ENCODE peak calls at places on chromosomes 2 and 18, in six cellular contexts. One of them, this sample, is unnamed. For H3K9me3, the result is how much of the 10 kb centered on the place peaks cover.

GRCh38 chr2:108980076-108980475 is 8.9 kb downstream of the EDAR start:
- DNase-seq in thoracic aorta: no peak
- DNase-seq in psoas muscle: no peak
- DNase-seq in stomach: no peak
- DNase-seq in IMR-90: no peak
- DNase-seq in ascending aorta: no peak
- DNase-seq in this sample: no peak

GRCh38 chr2:109373791-109374547 is 239.8 kb downstream of the SEPTIN10 start:
- DNase-seq in thoracic aorta: no peak
- DNase-seq in psoas muscle: no peak
- DNase-seq in stomach: peak
- DNase-seq in IMR-90: no peak
- DNase-seq in ascending aorta: peak
- DNase-seq in this sample: no peak

GRCh38 chr2:210671065-210671464 is 114.7 kb downstream of the CPS1 start:
- DNase-seq in thoracic aorta: no peak
- DNase-seq in psoas muscle: no peak
- DNase-seq in stomach: no peak
- DNase-seq in IMR-90: no peak
- DNase-seq in ascending aorta: no peak
- DNase-seq in this sample: no peak

GRCh38 chr2:113080134-113080533 is 12.4 kb downstream of the IL1F10 start:
- DNase-seq in thoracic aorta: no peak
- DNase-seq in psoas muscle: no peak
- DNase-seq in stomach: peak
- DNase-seq in IMR-90: no peak
- DNase-seq in ascending aorta: no peak
- DNase-seq in this sample: no peak

GRCh38 chr2:210072493-210072892 is 70.1 kb downstream of the RPE start:
- DNase-seq in thoracic aorta: no peak
- DNase-seq in psoas muscle: no peak
- DNase-seq in stomach: no peak
- DNase-seq in IMR-90: no peak
- DNase-seq in ascending aorta: no peak
- DNase-seq in this sample: no peak

GRCh38 chr2:65040414-65041261 is 15.6 kb upstream of the CEP68 start:
- DNase-seq in thoracic aorta: peak
- DNase-seq in psoas muscle: peak
- DNase-seq in stomach: peak
- DNase-seq in IMR-90: peak
- DNase-seq in ascending aorta: peak
- DNase-seq in this sample: peak

GRCh38 chr2:1117569-1117968 is 166.9 kb downstream of the SNTG2 start:
- DNase-seq in thoracic aorta: no peak
- DNase-seq in psoas muscle: no peak
- DNase-seq in stomach: no peak
- DNase-seq in IMR-90: no peak
- DNase-seq in ascending aorta: no peak
- DNase-seq in this sample: no peak

GRCh38 chr2:127626175-127626574 is 19.8 kb upstream of the GPR17 start:
- DNase-seq in thoracic aorta: no peak
- DNase-seq in psoas muscle: peak
- DNase-seq in stomach: no peak
- DNase-seq in IMR-90: no peak
- DNase-seq in ascending aorta: no peak
- DNase-seq in this sample: no peak

GRCh38 chr2:142306126-142306525 is 175.3 kb upstream of the LRP1B start:
- DNase-seq in thoracic aorta: no peak
- DNase-seq in psoas muscle: no peak
- DNase-seq in stomach: no peak
- DNase-seq in IMR-90: no peak
- DNase-seq in ascending aorta: no peak
- DNase-seq in this sample: no peak

GRCh38 chr2:109710505-109711229 is 83.4 kb upstream of the RGPD5 start:
- DNase-seq in thoracic aorta: no peak
- DNase-seq in psoas muscle: no peak
- DNase-seq in stomach: no peak
- DNase-seq in IMR-90: no peak
- DNase-seq in ascending aorta: no peak
- DNase-seq in this sample: no peak

GRCh38 chr2:236393101-236393500 is 128.9 kb upstream of the ASB18 start:
- DNase-seq in thoracic aorta: no peak
- DNase-seq in psoas muscle: no peak
- DNase-seq in stomach: no peak
- DNase-seq in IMR-90: no peak
- DNase-seq in ascending aorta: no peak
- DNase-seq in this sample: no peak

GRCh38 chr2:127080941-127081769 is 25.8 kb downstream of the BIN1 start:
- DNase-seq in thoracic aorta: no peak
- DNase-seq in psoas muscle: peak
- DNase-seq in stomach: peak
- DNase-seq in IMR-90: no peak
- DNase-seq in ascending aorta: peak
- DNase-seq in this sample: no peak

GRCh38 chr2:127508621-127509034 is 17.7 kb downstream of the IWS1 start:
- DNase-seq in thoracic aorta: peak
- DNase-seq in psoas muscle: peak
- DNase-seq in stomach: peak
- DNase-seq in IMR-90: peak
- DNase-seq in ascending aorta: peak
- DNase-seq in this sample: peak

GRCh38 chr2:207432471-207432870 is 97.3 kb upstream of the CREB1 start:
- DNase-seq in thoracic aorta: no peak
- DNase-seq in psoas muscle: no peak
- DNase-seq in stomach: no peak
- DNase-seq in IMR-90: peak
- DNase-seq in ascending aorta: no peak
- DNase-seq in this sample: no peak

GRCh38 chr2:240467149-240467642 is 31.7 kb downstream of the GPC1 start:
- DNase-seq in thoracic aorta: peak
- DNase-seq in psoas muscle: peak
- DNase-seq in stomach: peak
- DNase-seq in IMR-90: no peak
- DNase-seq in ascending aorta: no peak
- DNase-seq in this sample: no peak

GRCh38 chr2:151862688-151863087 is 34.5 kb upstream of the ARL5A start:
- DNase-seq in thoracic aorta: no peak
- DNase-seq in psoas muscle: no peak
- DNase-seq in stomach: no peak
- DNase-seq in IMR-90: no peak
- DNase-seq in ascending aorta: no peak
- DNase-seq in this sample: no peak

GRCh38 chr2:21658269-21658668 is 534.5 kb downstream of the TDRD15 start:
- DNase-seq in thoracic aorta: no peak
- DNase-seq in psoas muscle: no peak
- DNase-seq in stomach: no peak
- DNase-seq in IMR-90: no peak
- DNase-seq in ascending aorta: no peak
- DNase-seq in this sample: no peak

GRCh38 chr2:240596080-240596460 is 9.5 kb downstream of the CAPN10 start:
- DNase-seq in thoracic aorta: no peak
- DNase-seq in psoas muscle: no peak
- DNase-seq in stomach: no peak
- DNase-seq in IMR-90: no peak
- DNase-seq in ascending aorta: no peak
- DNase-seq in this sample: no peak

GRCh38 chr18:36539674-36540073 is 242.2 kb downstream of the FHOD3 start:
- DNase-seq in thoracic aorta: no peak
- DNase-seq in psoas muscle: no peak
- DNase-seq in stomach: no peak
- DNase-seq in IMR-90: peak
- DNase-seq in ascending aorta: no peak
- DNase-seq in this sample: no peak

GRCh38 chr2:159489476-159489875 is 126.9 kb downstream of the BAZ2B start:
- DNase-seq in thoracic aorta: no peak
- DNase-seq in psoas muscle: no peak
- DNase-seq in stomach: no peak
- DNase-seq in IMR-90: no peak
- DNase-seq in ascending aorta: no peak
- DNase-seq in this sample: no peak

GRCh38 chr18:1513519-1513918 is 608.8 kb downstream of the ADCYAP1 start:
- DNase-seq in thoracic aorta: no peak
- DNase-seq in psoas muscle: no peak
- DNase-seq in stomach: no peak
- DNase-seq in IMR-90: no peak
- DNase-seq in ascending aorta: no peak
- DNase-seq in this sample: no peak

GRCh38 chr2:96636772-96637171 is 1.3 kb downstream of the KANSL3 start:
- DNase-seq in thoracic aorta: no peak
- DNase-seq in psoas muscle: no peak
- DNase-seq in stomach: no peak
- DNase-seq in IMR-90: no peak
- DNase-seq in ascending aorta: peak
- DNase-seq in this sample: no peak

GRCh38 chr2:120779781-120780283 is 44.2 kb downstream of the GLI2 start:
- DNase-seq in thoracic aorta: no peak
- DNase-seq in psoas muscle: no peak
- DNase-seq in stomach: no peak
- DNase-seq in IMR-90: peak
- DNase-seq in ascending aorta: no peak
- DNase-seq in this sample: no peak

GRCh38 chr18:54149078-54149697 is 75.3 kb downstream of the MBD2 start:
- DNase-seq in thoracic aorta: peak
- DNase-seq in psoas muscle: no peak
- DNase-seq in stomach: no peak
- DNase-seq in IMR-90: peak
- DNase-seq in ascending aorta: peak
- DNase-seq in this sample: no peak

GRCh38 chr2:170339324-170339723 is 161.4 kb downstream of the MYO3B start:
- DNase-seq in thoracic aorta: no peak
- DNase-seq in psoas muscle: no peak
- DNase-seq in stomach: no peak
- DNase-seq in IMR-90: no peak
- DNase-seq in ascending aorta: no peak
- DNase-seq in this sample: no peak

GRCh38 chr2:54560146-54560881 is 104.2 kb downstream of the SPTBN1 start:
- DNase-seq in thoracic aorta: no peak
- DNase-seq in psoas muscle: peak
- DNase-seq in stomach: no peak
- DNase-seq in IMR-90: peak
- DNase-seq in ascending aorta: peak
- DNase-seq in this sample: no peak

GRCh38 chr2:172096661-172097547 is 5.8 kb downstream of the DLX2 start:
- DNase-seq in thoracic aorta: no peak
- DNase-seq in psoas muscle: no peak
- DNase-seq in stomach: no peak
- DNase-seq in IMR-90: peak
- DNase-seq in ascending aorta: no peak
- DNase-seq in this sample: no peak

GRCh38 chr18:22434973-22435608 is 17.4 kb upstream of the CTAGE1 start:
- DNase-seq in thoracic aorta: no peak
- DNase-seq in psoas muscle: no peak
- DNase-seq in stomach: no peak
- DNase-seq in IMR-90: peak
- DNase-seq in ascending aorta: no peak
- DNase-seq in this sample: no peak

GRCh38 chr2:165720526-165720925 is 73.5 kb downstream of the GALNT3 start:
- DNase-seq in thoracic aorta: no peak
- DNase-seq in psoas muscle: no peak
- DNase-seq in stomach: no peak
- DNase-seq in IMR-90: peak
- DNase-seq in ascending aorta: no peak
- DNase-seq in this sample: no peak

DNA sequence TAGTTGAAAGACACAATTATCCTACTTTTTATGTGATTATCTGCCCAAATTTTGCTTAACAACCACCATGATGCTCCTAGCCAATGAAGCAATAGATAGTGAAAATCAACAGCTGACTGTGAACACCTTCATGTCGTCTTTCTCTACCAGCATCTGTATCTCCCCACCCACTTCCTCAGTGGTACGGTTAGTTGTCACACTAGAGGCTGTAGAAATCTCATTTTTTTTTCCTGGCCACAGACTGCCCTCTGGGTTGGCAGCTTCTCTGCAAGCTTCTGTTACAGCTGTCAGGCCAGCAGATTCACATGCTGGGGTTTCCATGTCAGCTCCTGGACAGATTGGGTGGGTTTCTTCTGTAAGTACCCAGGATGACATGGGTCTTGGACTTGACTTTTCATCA is 24.4 kb downstream of the STAT4 start:
- DNase-seq in thoracic aorta: no peak
- DNase-seq in psoas muscle: no peak
- DNase-seq in stomach: no peak
- DNase-seq in IMR-90: no peak
- DNase-seq in ascending aorta: no peak
- DNase-seq in this sample: no peak
- H3K27ac ChIP-seq in thoracic aorta: no peak
- H3K27ac ChIP-seq in psoas muscle: no peak
- H3K27ac ChIP-seq in stomach: no peak
- H3K27ac ChIP-seq in IMR-90: no peak
- H3K27ac ChIP-seq in ascending aorta: no peak
- H3K27ac ChIP-seq in this sample: no peak

GRCh38 chr18:78245451-78245850 is 734.2 kb upstream of the SALL3 start:
- DNase-seq in thoracic aorta: no peak
- DNase-seq in psoas muscle: no peak
- DNase-seq in stomach: no peak
- DNase-seq in IMR-90: no peak
- DNase-seq in ascending aorta: no peak
- DNase-seq in this sample: no peak

GRCh38 chr18:78246041-78246440 is 733.6 kb upstream of the SALL3 start:
- DNase-seq in thoracic aorta: no peak
- DNase-seq in psoas muscle: no peak
- DNase-seq in stomach: no peak
- DNase-seq in IMR-90: no peak
- DNase-seq in ascending aorta: no peak
- DNase-seq in this sample: no peak

GRCh38 chr18:78242796-78243195 is 736.8 kb upstream of the SALL3 start:
- DNase-seq in thoracic aorta: no peak
- DNase-seq in psoas muscle: no peak
- DNase-seq in stomach: no peak
- DNase-seq in IMR-90: no peak
- DNase-seq in ascending aorta: no peak
- DNase-seq in this sample: no peak

GRCh38 chr18:78244779-78245178 is 734.8 kb upstream of the SALL3 start:
- DNase-seq in thoracic aorta: no peak
- DNase-seq in psoas muscle: no peak
- DNase-seq in stomach: no peak
- DNase-seq in IMR-90: no peak
- DNase-seq in ascending aorta: no peak
- DNase-seq in this sample: no peak

GRCh38 chr18:78246588-78246987 is 733.0 kb upstream of the SALL3 start:
- DNase-seq in thoracic aorta: no peak
- DNase-seq in psoas muscle: no peak
- DNase-seq in stomach: no peak
- DNase-seq in IMR-90: no peak
- DNase-seq in ascending aorta: no peak
- DNase-seq in this sample: no peak
- H3K9me3 ChIP-seq in thoracic aorta: under half
- H3K9me3 ChIP-seq in psoas muscle: under half
- H3K9me3 ChIP-seq in stomach: under half
- H3K9me3 ChIP-seq in IMR-90: under half
- H3K9me3 ChIP-seq in ascending aorta: under half
- H3K9me3 ChIP-seq in this sample: under half

GRCh38 chr2:219250044-219250781 is 2.8 kb upstream of the TUBA4B start:
- DNase-seq in thoracic aorta: no peak
- DNase-seq in psoas muscle: no peak
- DNase-seq in stomach: no peak
- DNase-seq in IMR-90: peak
- DNase-seq in ascending aorta: no peak
- DNase-seq in this sample: no peak
- H3K4me3 ChIP-seq in thoracic aorta: peak
- H3K4me3 ChIP-seq in psoas muscle: peak
- H3K4me3 ChIP-seq in stomach: peak
- H3K4me3 ChIP-seq in IMR-90: no peak
- H3K4me3 ChIP-seq in ascending aorta: peak
- H3K4me3 ChIP-seq in this sample: peak

GRCh38 chr2:230000118-230000841 is 68.4 kb downstream of the SLC16A14 start:
- DNase-seq in thoracic aorta: no peak
- DNase-seq in psoas muscle: no peak
- DNase-seq in stomach: no peak
- DNase-seq in IMR-90: no peak
- DNase-seq in ascending aorta: no peak
- DNase-seq in this sample: no peak
- H3K27ac ChIP-seq in thoracic aorta: no peak
- H3K27ac ChIP-seq in psoas muscle: no peak
- H3K27ac ChIP-seq in stomach: no peak
- H3K27ac ChIP-seq in IMR-90: no peak
- H3K27ac ChIP-seq in ascending aorta: no peak
- H3K27ac ChIP-seq in this sample: no peak